ENCODE peak calls at places on chromosomes 4 and X, in nine cellular contexts. S is HS-27A, R is cardiac muscle cell, D is NCI-H187, C is fibroblast of gingiva, P is GM03348, W is T-helper 1 cell, I is germinal center, N is EL. J is an unnamed sample.

GRCh38 chr4:37758226-37758625 is 68.3 kb upstream of the PGM2 start:
- DNase-seq in S (no peak), R (peak), D (no peak), C (peak), P (peak), W (no peak), I (no peak), N (peak), J (no peak)

GRCh38 chr4:147299205-147299604 is 181.7 kb upstream of the EDNRA start:
- DNase-seq in S (no peak), R (no peak), D (no peak), C (no peak), P (no peak), W (no peak), I (no peak), N (no peak), J (no peak)

GRCh38 chr4:88964450-88964849 is 92.5 kb downstream of the FAM13A start:
- DNase-seq in S (no peak), R (peak), D (no peak), C (peak), P (peak), W (no peak), I (no peak), N (peak), J (no peak)

GRCh38 chrX:152444338-152444737 is 6.8 kb downstream of the GABRA3 start:
- DNase-seq in S (no peak), R (no peak), D (no peak), C (no peak), P (no peak), W (no peak), I (no peak), N (no peak), J (no peak)

GRCh38 chrX:6184900-6185515 is 43.7 kb downstream of the NLGN4X start:
- DNase-seq in S (no peak), R (no peak), D (no peak), C (peak), P (no peak), W (no peak), I (no peak), N (no peak), J (no peak)

GRCh38 chr4:177367336-177367735 is 57.7 kb downstream of the NEIL3 start:
- DNase-seq in S (no peak), R (peak), D (no peak), C (peak), P (no peak), W (no peak), I (no peak), N (peak), J (no peak)

GRCh38 chr4:81852031-81852715 is 380.5 kb upstream of the RASGEF1B start:
- DNase-seq in S (no peak), R (no peak), D (no peak), C (no peak), P (no peak), W (no peak), I (no peak), N (no peak), J (no peak)

GRCh38 chr4:52076731-52077130 is 25.6 kb downstream of the SPATA18 start:
- DNase-seq in S (no peak), R (peak), D (no peak), C (no peak), P (no peak), W (no peak), I (no peak), N (no peak), J (peak)

GRCh38 chr4:123484291-123484926 is 87.8 kb downstream of the SPRY1 start:
- DNase-seq in S (no peak), R (no peak), D (no peak), C (no peak), P (no peak), W (no peak), I (no peak), N (no peak), J (no peak)

GRCh38 chr4:108135549-108136209 is 33.1 kb downstream of the LEF1 start:
- DNase-seq in S (no peak), R (no peak), D (peak), C (no peak), P (no peak), W (no peak), I (no peak), N (no peak), J (peak)

GRCh38 chr4:155906554-155907247 is 3.2 kb downstream of the TDO2 start:
- DNase-seq in S (peak), R (peak), D (no peak), C (peak), P (peak), W (no peak), I (no peak), N (peak), J (no peak)

GRCh38 chrX:2610246-2611170 is 80.6 kb upstream of the CD99 start:
- DNase-seq in S (no peak), R (no peak), D (no peak), C (no peak), P (peak), W (no peak), I (no peak), N (peak), J (no peak)

GRCh38 chr4:25637581-25638220 is 17.9 kb upstream of the SLC34A2 start:
- DNase-seq in S (no peak), R (no peak), D (no peak), C (no peak), P (no peak), W (no peak), I (no peak), N (no peak), J (no peak)

GRCh38 chr4:188275686-188276085 is 136.4 kb downstream of the TRIML1 start:
- DNase-seq in S (no peak), R (no peak), D (no peak), C (no peak), P (no peak), W (no peak), I (no peak), N (no peak), J (no peak)

GRCh38 chr4:119039779-119040178 is 95.9 kb upstream of the MYOZ2 start:
- DNase-seq in S (no peak), R (no peak), D (no peak), C (no peak), P (no peak), W (no peak), I (no peak), N (no peak), J (no peak)

GRCh38 chr4:168560184-168560834 is 63.5 kb downstream of the PALLD start:
- DNase-seq in S (no peak), R (no peak), D (no peak), C (peak), P (no peak), W (no peak), I (no peak), N (peak), J (no peak)